ENCODE peak calls at places on chromosomes 4 and X, in five cellular contexts. One of them, this sample, is unnamed.

GRCh38 chrX:44143061-44143602 is 169.9 kb upstream of the NDP start:
- DNase-seq in CD4-positive, alpha-beta T cell: no peak
- DNase-seq in heart left ventricle: no peak
- DNase-seq in OCI-LY7: no peak
- DNase-seq in naive thymus-derived CD4-positive, alpha-beta T cell: no peak
- DNase-seq in this sample: no peak

GRCh38 chr4:151417164-151417571 is 8.2 kb downstream of the FHIP1A start:
- DNase-seq in CD4-positive, alpha-beta T cell: no peak
- DNase-seq in heart left ventricle: no peak
- DNase-seq in OCI-LY7: no peak
- DNase-seq in naive thymus-derived CD4-positive, alpha-beta T cell: no peak
- DNase-seq in this sample: no peak

GRCh38 chr4:54958236-54958635 is 167.2 kb downstream of the KDR start:
- DNase-seq in CD4-positive, alpha-beta T cell: no peak
- DNase-seq in heart left ventricle: no peak
- DNase-seq in OCI-LY7: no peak
- DNase-seq in naive thymus-derived CD4-positive, alpha-beta T cell: peak
- DNase-seq in this sample: no peak

GRCh38 chr4:175779081-175779620 is 32.9 kb downstream of the GPM6A start:
- DNase-seq in CD4-positive, alpha-beta T cell: no peak
- DNase-seq in heart left ventricle: no peak
- DNase-seq in OCI-LY7: no peak
- DNase-seq in naive thymus-derived CD4-positive, alpha-beta T cell: no peak
- DNase-seq in this sample: no peak

GRCh38 chr4:109574443-109574850 is 14.4 kb downstream of the MCUB start:
- DNase-seq in CD4-positive, alpha-beta T cell: no peak
- DNase-seq in heart left ventricle: no peak
- DNase-seq in OCI-LY7: peak
- DNase-seq in naive thymus-derived CD4-positive, alpha-beta T cell: peak
- DNase-seq in this sample: peak

GRCh38 chr4:52665592-52665991 is 6.5 kb upstream of the USP46 start:
- DNase-seq in CD4-positive, alpha-beta T cell: no peak
- DNase-seq in heart left ventricle: no peak
- DNase-seq in OCI-LY7: peak
- DNase-seq in naive thymus-derived CD4-positive, alpha-beta T cell: no peak
- DNase-seq in this sample: no peak

GRCh38 chrX:136819026-136819425 is 38.3 kb upstream of the ARHGEF6 start:
- DNase-seq in CD4-positive, alpha-beta T cell: no peak
- DNase-seq in heart left ventricle: no peak
- DNase-seq in OCI-LY7: no peak
- DNase-seq in naive thymus-derived CD4-positive, alpha-beta T cell: no peak
- DNase-seq in this sample: no peak

GRCh38 chr4:26885912-26886274 is 25.3 kb downstream of the STIM2 start:
- DNase-seq in CD4-positive, alpha-beta T cell: no peak
- DNase-seq in heart left ventricle: no peak
- DNase-seq in OCI-LY7: peak
- DNase-seq in naive thymus-derived CD4-positive, alpha-beta T cell: peak
- DNase-seq in this sample: no peak

GRCh38 chr4:73918058-73918457 is 48.9 kb downstream of the CXCL1 start:
- DNase-seq in CD4-positive, alpha-beta T cell: no peak
- DNase-seq in heart left ventricle: no peak
- DNase-seq in OCI-LY7: no peak
- DNase-seq in naive thymus-derived CD4-positive, alpha-beta T cell: no peak
- DNase-seq in this sample: no peak

GRCh38 chr4:18075823-18076433 is 54.4 kb upstream of the LCORL start:
- DNase-seq in CD4-positive, alpha-beta T cell: no peak
- DNase-seq in heart left ventricle: peak
- DNase-seq in OCI-LY7: peak
- DNase-seq in naive thymus-derived CD4-positive, alpha-beta T cell: peak
- DNase-seq in this sample: peak

GRCh38 chr4:37648084-37648817 is 37.9 kb downstream of the RELL1 start:
- DNase-seq in CD4-positive, alpha-beta T cell: no peak
- DNase-seq in heart left ventricle: peak
- DNase-seq in OCI-LY7: no peak
- DNase-seq in naive thymus-derived CD4-positive, alpha-beta T cell: no peak
- DNase-seq in this sample: peak

DNA sequence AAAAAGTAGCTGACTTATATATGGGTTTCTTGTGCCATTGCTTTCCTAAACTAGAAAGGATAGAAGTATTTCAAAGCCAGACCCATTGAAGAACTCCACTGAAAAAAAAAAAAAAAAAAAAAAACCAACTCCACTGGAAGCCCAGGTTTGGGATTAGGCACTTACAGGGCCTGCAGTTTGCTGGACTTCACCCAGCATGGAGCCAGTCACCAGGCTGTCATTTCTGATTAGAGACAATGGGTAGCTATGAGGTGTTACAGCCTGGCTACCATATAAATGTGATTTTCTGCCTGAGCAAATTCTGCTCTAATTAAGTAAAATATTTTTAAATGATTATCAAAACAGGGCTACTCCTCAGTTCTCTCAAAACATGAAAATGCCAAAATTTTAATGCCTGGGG is 49.5 kb downstream of the HS6ST2 start:
- DNase-seq in CD4-positive, alpha-beta T cell: no peak
- DNase-seq in heart left ventricle: no peak
- DNase-seq in OCI-LY7: no peak
- DNase-seq in naive thymus-derived CD4-positive, alpha-beta T cell: no peak
- DNase-seq in this sample: no peak
- H3K27ac ChIP-seq in CD4-positive, alpha-beta T cell: no peak
- H3K27ac ChIP-seq in heart left ventricle: no peak
- H3K27ac ChIP-seq in OCI-LY7: no peak
- H3K27ac ChIP-seq in naive thymus-derived CD4-positive, alpha-beta T cell: no peak
- H3K27ac ChIP-seq in this sample: peak

GRCh38 chr4:113758361-113758760 is 3.2 kb downstream of the CAMK2D start:
- DNase-seq in CD4-positive, alpha-beta T cell: no peak
- DNase-seq in heart left ventricle: no peak
- DNase-seq in OCI-LY7: no peak
- DNase-seq in naive thymus-derived CD4-positive, alpha-beta T cell: no peak
- DNase-seq in this sample: no peak

GRCh38 chr4:113757486-113757885 is 4.1 kb downstream of the CAMK2D start:
- DNase-seq in CD4-positive, alpha-beta T cell: no peak
- DNase-seq in heart left ventricle: no peak
- DNase-seq in OCI-LY7: no peak
- DNase-seq in naive thymus-derived CD4-positive, alpha-beta T cell: no peak
- DNase-seq in this sample: no peak

GRCh38 chr4:113759696-113760093 is 1.8 kb downstream of the CAMK2D start:
- DNase-seq in CD4-positive, alpha-beta T cell: no peak
- DNase-seq in heart left ventricle: no peak
- DNase-seq in OCI-LY7: peak
- DNase-seq in naive thymus-derived CD4-positive, alpha-beta T cell: no peak
- DNase-seq in this sample: no peak

GRCh38 chr4:113760094-113760851 is 1.3 kb downstream of the CAMK2D start:
- DNase-seq in CD4-positive, alpha-beta T cell: peak
- DNase-seq in heart left ventricle: peak
- DNase-seq in OCI-LY7: peak
- DNase-seq in naive thymus-derived CD4-positive, alpha-beta T cell: peak
- DNase-seq in this sample: no peak

GRCh38 chr4:113756005-113756410 is 5.5 kb downstream of the CAMK2D start:
- DNase-seq in CD4-positive, alpha-beta T cell: no peak
- DNase-seq in heart left ventricle: no peak
- DNase-seq in OCI-LY7: peak
- DNase-seq in naive thymus-derived CD4-positive, alpha-beta T cell: no peak
- DNase-seq in this sample: no peak
- H3K27ac ChIP-seq in CD4-positive, alpha-beta T cell: no peak
- H3K27ac ChIP-seq in heart left ventricle: no peak
- H3K27ac ChIP-seq in OCI-LY7: peak
- H3K27ac ChIP-seq in naive thymus-derived CD4-positive, alpha-beta T cell: no peak
- H3K27ac ChIP-seq in this sample: no peak

GRCh38 chrX:150506020-150506419 is 62.4 kb upstream of the MTM1 start:
- DNase-seq in CD4-positive, alpha-beta T cell: no peak
- DNase-seq in heart left ventricle: no peak
- DNase-seq in OCI-LY7: no peak
- DNase-seq in naive thymus-derived CD4-positive, alpha-beta T cell: no peak
- DNase-seq in this sample: no peak
- H3K27ac ChIP-seq in CD4-positive, alpha-beta T cell: no peak
- H3K27ac ChIP-seq in heart left ventricle: no peak
- H3K27ac ChIP-seq in OCI-LY7: no peak
- H3K27ac ChIP-seq in naive thymus-derived CD4-positive, alpha-beta T cell: no peak
- H3K27ac ChIP-seq in this sample: no peak

DNA sequence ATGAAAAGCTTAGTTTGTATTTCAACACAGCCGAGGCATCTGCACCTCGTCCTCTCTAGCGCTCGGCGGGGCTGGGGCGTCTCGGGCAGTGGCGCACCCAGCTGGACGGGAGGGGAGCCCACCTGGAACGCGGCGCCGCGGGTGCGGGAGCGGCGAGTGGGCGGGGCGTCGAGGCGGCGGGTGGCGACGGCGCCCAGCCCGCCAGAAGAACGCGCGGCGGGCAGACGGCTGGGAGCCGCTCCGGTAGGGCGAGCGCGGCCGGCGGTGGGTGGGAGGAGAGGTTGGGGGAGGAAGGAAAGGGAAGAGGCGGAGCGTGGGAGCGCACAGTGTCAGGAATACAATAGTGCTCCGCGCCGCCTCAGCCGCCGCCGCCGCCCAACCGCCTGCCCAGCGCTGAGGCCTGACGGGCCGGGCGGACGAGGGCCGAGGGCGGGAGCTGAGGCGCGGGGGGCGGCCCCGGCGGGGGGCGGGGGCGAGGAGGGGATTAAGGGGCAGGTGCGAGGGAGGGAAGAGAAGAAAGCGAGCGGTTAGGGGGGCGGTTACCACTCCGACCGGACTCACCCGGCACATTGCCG is at the start of gene JADE3:
- DNase-seq in CD4-positive, alpha-beta T cell: peak
- DNase-seq in heart left ventricle: peak
- DNase-seq in OCI-LY7: peak
- DNase-seq in naive thymus-derived CD4-positive, alpha-beta T cell: no peak
- DNase-seq in this sample: peak
- H3K27ac ChIP-seq in CD4-positive, alpha-beta T cell: no peak
- H3K27ac ChIP-seq in heart left ventricle: peak
- H3K27ac ChIP-seq in OCI-LY7: no peak
- H3K27ac ChIP-seq in naive thymus-derived CD4-positive, alpha-beta T cell: no peak
- H3K27ac ChIP-seq in this sample: no peak